ENCODE peak calls at places on chromosome 19, in ten cellular contexts. One of them, this sample, is unnamed.

GRCh38 chr19:18551631-18552030 is 6.0 kb upstream of the KXD1 start:
- DNase-seq in activated gamma-delta T cell treated with anti-CD3 and anti-CD28 coated beads, Interleukin-2, amount 50 U/mL, for 16 hours: no peak
- DNase-seq in activated B cell treated with CpG ODN at 0.5 μM for 24 hours: no peak
- DNase-seq in activated CD4-positive, CD25-positive, alpha-beta regulatory T cell: no peak
- DNase-seq in C1 segment of cervical spinal cord: no peak
- DNase-seq in choroid plexus epithelial cell: no peak
- DNase-seq in HFF-Myc: no peak
- DNase-seq in bronchial epithelial cell: no peak
- DNase-seq in RWPE1: no peak
- DNase-seq in Daoy: no peak
- DNase-seq in this sample: no peak

GRCh38 chr19:53285087-53285486 is 17.6 kb upstream of the VN1R4 start:
- DNase-seq in activated gamma-delta T cell treated with anti-CD3 and anti-CD28 coated beads, Interleukin-2, amount 50 U/mL, for 16 hours: no peak
- DNase-seq in activated B cell treated with CpG ODN at 0.5 μM for 24 hours: no peak
- DNase-seq in activated CD4-positive, CD25-positive, alpha-beta regulatory T cell: no peak
- DNase-seq in C1 segment of cervical spinal cord: no peak
- DNase-seq in choroid plexus epithelial cell: no peak
- DNase-seq in HFF-Myc: no peak
- DNase-seq in bronchial epithelial cell: no peak
- DNase-seq in RWPE1: no peak
- DNase-seq in Daoy: no peak
- DNase-seq in this sample: no peak

GRCh38 chr19:6048808-6049405 is 61.4 kb downstream of the RFX2 start:
- DNase-seq in activated gamma-delta T cell treated with anti-CD3 and anti-CD28 coated beads, Interleukin-2, amount 50 U/mL, for 16 hours: peak
- DNase-seq in activated B cell treated with CpG ODN at 0.5 μM for 24 hours: peak
- DNase-seq in activated CD4-positive, CD25-positive, alpha-beta regulatory T cell: peak
- DNase-seq in C1 segment of cervical spinal cord: peak
- DNase-seq in choroid plexus epithelial cell: peak
- DNase-seq in HFF-Myc: no peak
- DNase-seq in bronchial epithelial cell: peak
- DNase-seq in RWPE1: peak
- DNase-seq in Daoy: peak
- DNase-seq in this sample: peak

GRCh38 chr19:28208745-28209144 is 1004.2 kb downstream of the UQCRFS1 start:
- DNase-seq in activated gamma-delta T cell treated with anti-CD3 and anti-CD28 coated beads, Interleukin-2, amount 50 U/mL, for 16 hours: no peak
- DNase-seq in activated B cell treated with CpG ODN at 0.5 μM for 24 hours: no peak
- DNase-seq in activated CD4-positive, CD25-positive, alpha-beta regulatory T cell: no peak
- DNase-seq in C1 segment of cervical spinal cord: no peak
- DNase-seq in choroid plexus epithelial cell: no peak
- DNase-seq in HFF-Myc: no peak
- DNase-seq in bronchial epithelial cell: no peak
- DNase-seq in RWPE1: no peak
- DNase-seq in Daoy: peak
- DNase-seq in this sample: no peak

GRCh38 chr19:45908956-45909355 is 5.6 kb downstream of the NANOS2 start:
- DNase-seq in activated gamma-delta T cell treated with anti-CD3 and anti-CD28 coated beads, Interleukin-2, amount 50 U/mL, for 16 hours: no peak
- DNase-seq in activated B cell treated with CpG ODN at 0.5 μM for 24 hours: no peak
- DNase-seq in activated CD4-positive, CD25-positive, alpha-beta regulatory T cell: no peak
- DNase-seq in C1 segment of cervical spinal cord: no peak
- DNase-seq in choroid plexus epithelial cell: no peak
- DNase-seq in HFF-Myc: no peak
- DNase-seq in bronchial epithelial cell: no peak
- DNase-seq in RWPE1: no peak
- DNase-seq in Daoy: peak
- DNase-seq in this sample: no peak

GRCh38 chr19:2016041-2016807 is 710 bp upstream of the BTBD2 start:
- DNase-seq in activated gamma-delta T cell treated with anti-CD3 and anti-CD28 coated beads, Interleukin-2, amount 50 U/mL, for 16 hours: no peak
- DNase-seq in activated B cell treated with CpG ODN at 0.5 μM for 24 hours: no peak
- DNase-seq in activated CD4-positive, CD25-positive, alpha-beta regulatory T cell: no peak
- DNase-seq in C1 segment of cervical spinal cord: peak
- DNase-seq in choroid plexus epithelial cell: peak
- DNase-seq in HFF-Myc: no peak
- DNase-seq in bronchial epithelial cell: peak
- DNase-seq in RWPE1: peak
- DNase-seq in Daoy: peak
- DNase-seq in this sample: peak

GRCh38 chr19:29662604-29663404 is 2.5 kb upstream of the PLEKHF1 start:
- DNase-seq in activated gamma-delta T cell treated with anti-CD3 and anti-CD28 coated beads, Interleukin-2, amount 50 U/mL, for 16 hours: no peak
- DNase-seq in activated B cell treated with CpG ODN at 0.5 μM for 24 hours: no peak
- DNase-seq in activated CD4-positive, CD25-positive, alpha-beta regulatory T cell: no peak
- DNase-seq in C1 segment of cervical spinal cord: peak
- DNase-seq in choroid plexus epithelial cell: peak
- DNase-seq in HFF-Myc: no peak
- DNase-seq in bronchial epithelial cell: peak
- DNase-seq in RWPE1: peak
- DNase-seq in Daoy: peak
- DNase-seq in this sample: peak

GRCh38 chr19:42197375-42197817 is 20.1 kb downstream of the DEDD2 start:
- DNase-seq in activated gamma-delta T cell treated with anti-CD3 and anti-CD28 coated beads, Interleukin-2, amount 50 U/mL, for 16 hours: no peak
- DNase-seq in activated B cell treated with CpG ODN at 0.5 μM for 24 hours: no peak
- DNase-seq in activated CD4-positive, CD25-positive, alpha-beta regulatory T cell: no peak
- DNase-seq in C1 segment of cervical spinal cord: no peak
- DNase-seq in choroid plexus epithelial cell: peak
- DNase-seq in HFF-Myc: no peak
- DNase-seq in bronchial epithelial cell: no peak
- DNase-seq in RWPE1: no peak
- DNase-seq in Daoy: no peak
- DNase-seq in this sample: no peak

GRCh38 chr19:58261968-58262921 is 16.5 kb upstream of the ZNF8 start:
- DNase-seq in activated gamma-delta T cell treated with anti-CD3 and anti-CD28 coated beads, Interleukin-2, amount 50 U/mL, for 16 hours: no peak
- DNase-seq in activated B cell treated with CpG ODN at 0.5 μM for 24 hours: no peak
- DNase-seq in activated CD4-positive, CD25-positive, alpha-beta regulatory T cell: no peak
- DNase-seq in C1 segment of cervical spinal cord: no peak
- DNase-seq in choroid plexus epithelial cell: peak
- DNase-seq in HFF-Myc: no peak
- DNase-seq in bronchial epithelial cell: no peak
- DNase-seq in RWPE1: no peak
- DNase-seq in Daoy: no peak
- DNase-seq in this sample: no peak

GRCh38 chr19:5514001-5514400 is 53.8 kb downstream of the TINCR start:
- DNase-seq in activated gamma-delta T cell treated with anti-CD3 and anti-CD28 coated beads, Interleukin-2, amount 50 U/mL, for 16 hours: no peak
- DNase-seq in activated B cell treated with CpG ODN at 0.5 μM for 24 hours: no peak
- DNase-seq in activated CD4-positive, CD25-positive, alpha-beta regulatory T cell: no peak
- DNase-seq in C1 segment of cervical spinal cord: no peak
- DNase-seq in choroid plexus epithelial cell: no peak
- DNase-seq in HFF-Myc: no peak
- DNase-seq in bronchial epithelial cell: no peak
- DNase-seq in RWPE1: no peak
- DNase-seq in Daoy: no peak
- DNase-seq in this sample: no peak

GRCh38 chr19:41575998-41576397 is at the start of gene CEACAM21:
- DNase-seq in activated gamma-delta T cell treated with anti-CD3 and anti-CD28 coated beads, Interleukin-2, amount 50 U/mL, for 16 hours: no peak
- DNase-seq in activated B cell treated with CpG ODN at 0.5 μM for 24 hours: peak
- DNase-seq in activated CD4-positive, CD25-positive, alpha-beta regulatory T cell: no peak
- DNase-seq in C1 segment of cervical spinal cord: peak
- DNase-seq in choroid plexus epithelial cell: no peak
- DNase-seq in HFF-Myc: no peak
- DNase-seq in bronchial epithelial cell: no peak
- DNase-seq in RWPE1: no peak
- DNase-seq in Daoy: peak
- DNase-seq in this sample: no peak

GRCh38 chr19:3813473-3814392 is 27.6 kb upstream of the MATK start:
- DNase-seq in activated gamma-delta T cell treated with anti-CD3 and anti-CD28 coated beads, Interleukin-2, amount 50 U/mL, for 16 hours: no peak
- DNase-seq in activated B cell treated with CpG ODN at 0.5 μM for 24 hours: no peak
- DNase-seq in activated CD4-positive, CD25-positive, alpha-beta regulatory T cell: no peak
- DNase-seq in C1 segment of cervical spinal cord: no peak
- DNase-seq in choroid plexus epithelial cell: no peak
- DNase-seq in HFF-Myc: no peak
- DNase-seq in bronchial epithelial cell: no peak
- DNase-seq in RWPE1: no peak
- DNase-seq in Daoy: no peak
- DNase-seq in this sample: no peak

GRCh38 chr19:54473071-54473941 is at the start of gene CDC42EP5:
- DNase-seq in activated gamma-delta T cell treated with anti-CD3 and anti-CD28 coated beads, Interleukin-2, amount 50 U/mL, for 16 hours: no peak
- DNase-seq in activated B cell treated with CpG ODN at 0.5 μM for 24 hours: no peak
- DNase-seq in activated CD4-positive, CD25-positive, alpha-beta regulatory T cell: no peak
- DNase-seq in C1 segment of cervical spinal cord: no peak
- DNase-seq in choroid plexus epithelial cell: peak
- DNase-seq in HFF-Myc: peak
- DNase-seq in bronchial epithelial cell: peak
- DNase-seq in RWPE1: no peak
- DNase-seq in Daoy: peak
- DNase-seq in this sample: peak

GRCh38 chr19:494171-495046 is 1.9 kb upstream of the MADCAM1 start:
- DNase-seq in activated gamma-delta T cell treated with anti-CD3 and anti-CD28 coated beads, Interleukin-2, amount 50 U/mL, for 16 hours: no peak
- DNase-seq in activated B cell treated with CpG ODN at 0.5 μM for 24 hours: no peak
- DNase-seq in activated CD4-positive, CD25-positive, alpha-beta regulatory T cell: no peak
- DNase-seq in C1 segment of cervical spinal cord: no peak
- DNase-seq in choroid plexus epithelial cell: no peak
- DNase-seq in HFF-Myc: no peak
- DNase-seq in bronchial epithelial cell: no peak
- DNase-seq in RWPE1: no peak
- DNase-seq in Daoy: no peak
- DNase-seq in this sample: no peak